ENCODE peak calls at places on chromosomes 5 and 9, in six cellular contexts. One of them, this sample, is unnamed.
A peak's percentile ranks its signal among the peaks of the same experiment; 100 is the strongest.

GRCh38 chr9:116380496-116380995 is 227.0 kb downstream of the PAPPA start:
- DNase-seq in GM23248: peak; percentile 31
- DNase-seq in A673: no peak
- DNase-seq in heart left ventricle: no peak
- DNase-seq in transverse colon: no peak
- DNase-seq in upper lobe of right lung: no peak
- DNase-seq in this sample: no peak

GRCh38 chr9:28004900-28005299 is 431.6 kb upstream of the C9orf72 start:
- DNase-seq in A673: peak; percentile 7
- DNase-seq in transverse colon: no peak
- DNase-seq in GM23248: no peak
- DNase-seq in upper lobe of right lung: no peak
- DNase-seq in heart left ventricle: no peak
- DNase-seq in this sample: no peak

GRCh38 chr5:108910627-108911026 is 162.9 kb downstream of the FER start:
- DNase-seq in heart left ventricle: no peak
- DNase-seq in GM23248: no peak
- DNase-seq in A673: no peak
- DNase-seq in upper lobe of right lung: no peak
- DNase-seq in transverse colon: no peak
- DNase-seq in this sample: no peak

GRCh38 chr5:132839426-132840301 is 9.2 kb upstream of the SHROOM1 start:
- DNase-seq in GM23248: peak; percentile 77
- DNase-seq in heart left ventricle: no peak
- DNase-seq in A673: no peak
- DNase-seq in transverse colon: peak; percentile 51
- DNase-seq in upper lobe of right lung: peak; percentile 30
- DNase-seq in this sample: no peak

GRCh38 chr9:94085062-94085639 is 887 bp downstream of the PTPDC1 start:
- DNase-seq in A673: peak; percentile 50
- DNase-seq in upper lobe of right lung: no peak
- DNase-seq in heart left ventricle: no peak
- DNase-seq in transverse colon: no peak
- DNase-seq in GM23248: peak; percentile 73
- DNase-seq in this sample: no peak

GRCh38 chr5:171420429-171421231 is 1.2 kb downstream of the FGF18 start:
- DNase-seq in heart left ventricle: peak; percentile 88
- DNase-seq in transverse colon: peak; percentile 64
- DNase-seq in A673: peak; percentile 54
- DNase-seq in upper lobe of right lung: peak; percentile 91
- DNase-seq in GM23248: peak; percentile 91
- DNase-seq in this sample: peak; percentile 28

GRCh38 chr9:117253256-117253655 is 161.6 kb downstream of the ASTN2 start:
- DNase-seq in GM23248: no peak
- DNase-seq in upper lobe of right lung: no peak
- DNase-seq in transverse colon: no peak
- DNase-seq in heart left ventricle: no peak
- DNase-seq in A673: no peak
- DNase-seq in this sample: no peak

GRCh38 chr5:177319913-177320588 is 8.4 kb upstream of the MXD3 start:
- DNase-seq in A673: no peak
- DNase-seq in GM23248: no peak
- DNase-seq in transverse colon: no peak
- DNase-seq in upper lobe of right lung: peak; percentile 56
- DNase-seq in heart left ventricle: no peak
- DNase-seq in this sample: no peak

GRCh38 chr5:169861934-169862333 is 118.4 kb downstream of the INSYN2B start:
- DNase-seq in heart left ventricle: no peak
- DNase-seq in transverse colon: no peak
- DNase-seq in A673: no peak
- DNase-seq in GM23248: peak; percentile 89
- DNase-seq in upper lobe of right lung: no peak
- DNase-seq in this sample: no peak

GRCh38 chr5:149959406-149960236 is 937 bp upstream of the SLC26A2 start:
- DNase-seq in transverse colon: no peak
- DNase-seq in upper lobe of right lung: no peak
- DNase-seq in GM23248: peak; percentile 88
- DNase-seq in heart left ventricle: no peak
- DNase-seq in A673: peak; percentile 90
- DNase-seq in this sample: no peak

GRCh38 chr9:111056554-111056953 is 18.3 kb upstream of the LPAR1 start:
- DNase-seq in upper lobe of right lung: no peak
- DNase-seq in A673: no peak
- DNase-seq in heart left ventricle: no peak
- DNase-seq in transverse colon: no peak
- DNase-seq in GM23248: peak; percentile 39
- DNase-seq in this sample: no peak

GRCh38 chr5:143435207-143435657 is 31.7 kb upstream of the NR3C1 start:
- DNase-seq in heart left ventricle: peak; percentile 17
- DNase-seq in transverse colon: peak; percentile 16
- DNase-seq in A673: no peak
- DNase-seq in GM23248: no peak
- DNase-seq in upper lobe of right lung: no peak
- DNase-seq in this sample: no peak

GRCh38 chr5:132103380-132103951 is 29.9 kb downstream of the CSF2 start:
- DNase-seq in upper lobe of right lung: peak; percentile 79
- DNase-seq in GM23248: peak; percentile 96
- DNase-seq in transverse colon: peak; percentile 57
- DNase-seq in A673: peak; percentile 48
- DNase-seq in heart left ventricle: peak; percentile 80
- DNase-seq in this sample: peak; percentile 22

GRCh38 chr9:11016081-11016480 is 403.3 kb upstream of the PTPRD start:
- DNase-seq in GM23248: no peak
- DNase-seq in upper lobe of right lung: no peak
- DNase-seq in transverse colon: no peak
- DNase-seq in A673: no peak
- DNase-seq in heart left ventricle: no peak
- DNase-seq in this sample: no peak

GRCh38 chr9:135138078-135138855 is 50.8 kb downstream of the OLFM1 start:
- DNase-seq in transverse colon: no peak
- DNase-seq in GM23248: no peak
- DNase-seq in upper lobe of right lung: peak; percentile 54
- DNase-seq in heart left ventricle: no peak
- DNase-seq in A673: no peak
- DNase-seq in this sample: no peak

GRCh38 chr9:81656004-81656403 is 33.3 kb downstream of the TLE1 start:
- DNase-seq in transverse colon: peak; percentile 66
- DNase-seq in upper lobe of right lung: no peak
- DNase-seq in A673: no peak
- DNase-seq in GM23248: no peak
- DNase-seq in heart left ventricle: no peak
- DNase-seq in this sample: no peak
- H3K27ac ChIP-seq in transverse colon: no peak overlapping the region
- H3K27ac ChIP-seq in upper lobe of right lung: no peak overlapping the region
- H3K27ac ChIP-seq in A673: no peak overlapping the region
- H3K27ac ChIP-seq in GM23248: no peak overlapping the region
- H3K27ac ChIP-seq in heart left ventricle: no peak overlapping the region
- H3K27ac ChIP-seq in this sample: no peak overlapping the region

DNA sequence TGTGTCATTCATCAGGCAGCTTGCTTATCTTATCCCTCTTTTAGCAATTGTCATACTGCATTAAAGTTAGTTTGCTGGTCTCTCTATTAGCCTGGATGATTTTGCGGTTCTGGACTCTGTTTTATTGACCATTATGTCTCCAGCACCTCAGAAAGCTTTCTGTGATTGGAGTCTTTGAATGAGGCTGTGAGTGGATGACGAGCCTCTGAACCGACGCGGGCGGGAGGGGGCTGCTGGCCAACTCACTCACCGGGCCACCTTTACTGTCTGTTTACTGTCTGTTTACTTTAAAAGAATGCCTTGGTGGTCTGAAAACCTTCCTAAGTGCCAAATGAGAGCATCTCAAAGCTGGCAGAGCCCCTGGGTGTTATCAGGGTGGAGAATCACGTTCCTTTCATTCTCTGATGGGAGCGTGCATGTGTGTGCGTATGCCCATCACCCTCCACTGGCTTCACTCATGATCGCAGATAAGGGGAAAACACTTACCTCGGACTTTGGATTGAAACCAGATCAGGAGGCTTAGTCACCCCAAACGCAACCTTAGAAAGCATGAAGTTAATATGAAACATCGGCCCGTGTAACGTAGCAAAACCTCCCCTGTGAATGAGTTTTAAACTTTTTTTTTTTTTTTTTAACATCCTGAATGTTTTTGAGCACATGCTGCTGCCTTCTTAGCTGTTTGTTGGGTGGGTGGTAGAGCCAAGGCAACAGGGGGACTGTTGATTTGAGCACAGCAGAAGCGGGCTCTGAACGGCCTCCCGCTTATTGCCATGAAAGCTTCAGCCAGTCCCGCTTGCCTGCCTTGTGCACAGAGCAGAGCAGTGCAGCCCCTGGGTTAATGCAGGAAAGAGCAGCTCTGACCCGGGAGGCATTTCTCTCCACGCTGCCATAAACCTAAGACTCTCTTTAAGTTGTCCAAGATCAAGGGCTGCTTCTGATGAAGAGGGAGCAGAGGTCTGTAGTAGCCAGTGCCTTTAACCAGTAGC is 173.6 kb downstream of the GADD45G start:
- DNase-seq in GM23248: no peak
- DNase-seq in upper lobe of right lung: no peak
- DNase-seq in transverse colon: no peak
- DNase-seq in heart left ventricle: no peak
- DNase-seq in A673: no peak
- DNase-seq in this sample: no peak
- H3K4me3 ChIP-seq in GM23248: no peak overlapping the region
- H3K4me3 ChIP-seq in upper lobe of right lung: no peak overlapping the region
- H3K4me3 ChIP-seq in transverse colon: no peak overlapping the region
- H3K4me3 ChIP-seq in heart left ventricle: no peak overlapping the region
- H3K4me3 ChIP-seq in A673: no peak overlapping the region
- H3K4me3 ChIP-seq in this sample: no peak overlapping the region

GRCh38 chr5:80747922-80748321 is 93.1 kb upstream of the DHFR start:
- DNase-seq in A673: peak; percentile 25
- DNase-seq in transverse colon: no peak
- DNase-seq in heart left ventricle: no peak
- DNase-seq in GM23248: no peak
- DNase-seq in upper lobe of right lung: no peak
- DNase-seq in this sample: no peak
- H3K27ac ChIP-seq in A673: no peak overlapping the region
- H3K27ac ChIP-seq in transverse colon: no peak overlapping the region
- H3K27ac ChIP-seq in heart left ventricle: no peak overlapping the region
- H3K27ac ChIP-seq in GM23248: no peak overlapping the region
- H3K27ac ChIP-seq in upper lobe of right lung: no peak overlapping the region
- H3K27ac ChIP-seq in this sample: no peak overlapping the region

DNA sequence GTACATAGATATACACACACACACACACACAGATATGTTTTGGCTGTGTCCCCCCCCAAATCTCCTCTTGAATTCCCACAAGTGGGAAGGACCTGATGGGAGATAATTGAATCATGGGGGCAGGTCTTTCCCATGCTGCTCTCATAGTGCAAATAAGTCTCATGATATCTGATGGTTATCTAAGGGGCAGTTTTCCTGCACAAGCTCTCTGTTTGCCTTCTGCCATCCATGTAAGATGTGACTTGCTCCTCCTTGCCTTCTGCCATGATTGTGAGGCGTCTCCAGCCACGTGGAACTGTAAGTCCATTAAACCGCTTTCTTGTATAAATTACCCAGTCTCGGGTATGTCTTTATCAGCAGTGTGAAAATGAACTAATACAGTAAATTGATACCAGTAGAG is 15.9 kb upstream of the ALDOB start:
- DNase-seq in upper lobe of right lung: no peak
- DNase-seq in GM23248: no peak
- DNase-seq in heart left ventricle: no peak
- DNase-seq in transverse colon: no peak
- DNase-seq in A673: no peak
- DNase-seq in this sample: no peak
- H3K4me3 ChIP-seq in upper lobe of right lung: no peak overlapping the region
- H3K4me3 ChIP-seq in GM23248: no peak overlapping the region
- H3K4me3 ChIP-seq in heart left ventricle: no peak overlapping the region
- H3K4me3 ChIP-seq in transverse colon: no peak overlapping the region
- H3K4me3 ChIP-seq in A673: no peak overlapping the region
- H3K4me3 ChIP-seq in this sample: no peak overlapping the region

DNA sequence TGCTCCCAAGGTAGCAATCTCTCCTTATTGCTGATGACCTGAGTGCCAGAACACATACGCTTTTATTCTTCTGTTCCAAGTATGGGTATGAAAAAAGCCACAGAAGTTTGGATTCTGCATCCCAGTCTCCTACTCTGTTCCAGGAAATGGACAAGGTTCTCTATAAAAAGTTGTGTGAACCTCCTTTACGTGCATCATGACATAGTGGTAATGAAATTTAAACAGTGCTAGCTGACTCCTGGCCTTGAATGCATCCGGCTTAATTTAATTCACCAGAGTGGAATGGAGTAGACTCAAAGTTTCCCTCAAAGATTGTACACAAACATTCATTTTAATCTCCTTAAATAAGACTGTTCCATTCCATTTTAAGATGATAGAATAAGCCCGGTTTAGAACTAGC is 68.9 kb downstream of the LURAP1L start:
- DNase-seq in heart left ventricle: no peak
- DNase-seq in transverse colon: no peak
- DNase-seq in upper lobe of right lung: no peak
- DNase-seq in GM23248: no peak
- DNase-seq in A673: no peak
- DNase-seq in this sample: no peak
- H3K27ac ChIP-seq in heart left ventricle: no peak overlapping the region
- H3K27ac ChIP-seq in transverse colon: no peak overlapping the region
- H3K27ac ChIP-seq in upper lobe of right lung: no peak overlapping the region
- H3K27ac ChIP-seq in GM23248: no peak overlapping the region
- H3K27ac ChIP-seq in A673: no peak overlapping the region
- H3K27ac ChIP-seq in this sample: no peak overlapping the region

This sample was measured in SK-N-MC.